ENCODE peak calls at places on chromosomes 11 and 22, in eight cellular contexts. X is IMR-90, M is spleen, B is ovary, I is heart left ventricle, A is sigmoid colon, G is testis, E is psoas muscle. R is an unnamed sample. For H3K9me3, the result is how much of the 10 kb centered on the place peaks cover.

GRCh38 chr22:45179276-45180049 is 15.7 kb downstream of the NUP50 start:
- DNase-seq in X (no peak), M (no peak), B (no peak), I (no peak), A (no peak), G (no peak), E (no peak), R (no peak)

GRCh38 chr22:20268350-20269012 is 363 bp upstream of the RTN4R start:
- DNase-seq in X (peak), M (peak), B (peak), I (peak), A (no peak), G (peak), E (peak), R (peak)

GRCh38 chr11:87535513-87535912 is 497.8 kb downstream of the TMEM135 start:
- DNase-seq in X (no peak), M (no peak), B (no peak), I (no peak), A (no peak), G (no peak), E (no peak), R (no peak)

GRCh38 chr11:69138265-69138664 is 17.5 kb upstream of the SMIM38 start:
- DNase-seq in X (peak), M (peak), B (no peak), I (no peak), A (no peak), G (no peak), E (no peak), R (no peak)

GRCh38 chr11:130390071-130390758 is 38.2 kb downstream of the ADAMTS8 start:
- DNase-seq in X (peak), M (no peak), B (no peak), I (no peak), A (no peak), G (peak), E (no peak), R (peak)

GRCh38 chr11:46918087-46918751 is at the start of gene LRP4:
- DNase-seq in X (no peak), M (peak), B (peak), I (peak), A (peak), G (no peak), E (peak), R (peak)

GRCh38 chr11:120132645-120133185 is 5.2 kb downstream of the TRIM29 start:
- DNase-seq in X (no peak), M (no peak), B (no peak), I (no peak), A (no peak), G (no peak), E (no peak), R (peak)

GRCh38 chr11:118908931-118909618 is 16.7 kb downstream of the BCL9L start:
- DNase-seq in X (peak), M (peak), B (peak), I (peak), A (peak), G (peak), E (peak), R (peak)

GRCh38 chr11:43802509-43802908 is 78.1 kb upstream of the ALKBH3 start:
- DNase-seq in X (peak), M (no peak), B (no peak), I (no peak), A (no peak), G (no peak), E (no peak), R (no peak)

GRCh38 chr22:22558071-22558971 is 744 bp downstream of the PRAME start:
- DNase-seq in X (no peak), M (no peak), B (no peak), I (no peak), A (no peak), G (peak), E (no peak), R (no peak)

GRCh38 chr11:28606930-28607329 is 498.7 kb downstream of the METTL15 start:
- DNase-seq in X (no peak), M (no peak), B (no peak), I (no peak), A (no peak), G (no peak), E (no peak), R (peak)

GRCh38 chr11:20022363-20023081 is 137.8 kb downstream of the DBX1 start:
- DNase-seq in X (peak), M (no peak), B (peak), I (no peak), A (no peak), G (no peak), E (no peak), R (no peak)

GRCh38 chr22:36453266-36453607 is 28.2 kb downstream of the TXN2 start:
- DNase-seq in X (no peak), M (no peak), B (no peak), I (no peak), A (no peak), G (no peak), E (no peak), R (no peak)

GRCh38 chr11:15568440-15568839 is 453.7 kb downstream of the INSC start:
- DNase-seq in X (no peak), M (no peak), B (no peak), I (no peak), A (no peak), G (no peak), E (no peak), R (no peak)

GRCh38 chr11:29024386-29024785 is 916.2 kb downstream of the METTL15 start:
- DNase-seq in X (peak), M (no peak), B (no peak), I (no peak), A (no peak), G (no peak), E (no peak), R (no peak)

GRCh38 chr11:116348226-116348625 is 424.6 kb downstream of the BUD13 start:
- DNase-seq in X (no peak), M (no peak), B (no peak), I (no peak), A (no peak), G (no peak), E (no peak), R (peak)

GRCh38 chr11:102322560-102322959 is 5.3 kb downstream of the BIRC3 start:
- DNase-seq in X (no peak), M (no peak), B (no peak), I (no peak), A (no peak), G (no peak), E (no peak), R (no peak)

GRCh38 chr11:98940913-98941312 is 79.8 kb upstream of the CNTN5 start:
- DNase-seq in X (no peak), M (no peak), B (no peak), I (no peak), A (no peak), G (no peak), E (no peak), R (no peak)

GRCh38 chr11:72727521-72727920 is 24.7 kb downstream of the ARAP1 start:
- DNase-seq in X (no peak), M (no peak), B (no peak), I (no peak), A (no peak), G (no peak), E (peak), R (no peak)

GRCh38 chr22:50737728-50738648 is at the start of gene ACR:
- DNase-seq in X (no peak), M (peak), B (no peak), I (no peak), A (no peak), G (peak), E (peak), R (no peak)

GRCh38 chr11:7448126-7448525 is 37.2 kb upstream of the OLFML1 start:
- DNase-seq in X (no peak), M (no peak), B (no peak), I (no peak), A (no peak), G (no peak), E (no peak), R (no peak)

GRCh38 chr11:127711748-127712147 is 711.2 kb upstream of the KIRREL3 start:
- DNase-seq in X (no peak), M (no peak), B (no peak), I (no peak), A (no peak), G (no peak), E (no peak), R (no peak)
- H3K9me3 ChIP-seq in X (under half), M (under half), B (under half), I (under half), A (under half), G (under half), E (under half), R (under half)

GRCh38 chr11:27317751-27318150 is 45.3 kb downstream of the CCDC34 start:
- DNase-seq in X (peak), M (no peak), B (no peak), I (no peak), A (no peak), G (no peak), E (no peak), R (no peak)
- H3K27ac ChIP-seq in X (no peak), M (no peak), B (no peak), I (no peak), A (no peak), G (no peak), E (no peak), R (no peak)

GRCh38 chr22:47206185-47206584 is 443.7 kb downstream of the TBC1D22A start:
- DNase-seq in X (no peak), M (no peak), B (no peak), I (no peak), A (peak), G (peak), E (no peak), R (no peak)
- H3K9me3 ChIP-seq in X (under half), M (under half), B (under half), I (under half), A (under half), G (under half), E (under half), R (under half)

DNA sequence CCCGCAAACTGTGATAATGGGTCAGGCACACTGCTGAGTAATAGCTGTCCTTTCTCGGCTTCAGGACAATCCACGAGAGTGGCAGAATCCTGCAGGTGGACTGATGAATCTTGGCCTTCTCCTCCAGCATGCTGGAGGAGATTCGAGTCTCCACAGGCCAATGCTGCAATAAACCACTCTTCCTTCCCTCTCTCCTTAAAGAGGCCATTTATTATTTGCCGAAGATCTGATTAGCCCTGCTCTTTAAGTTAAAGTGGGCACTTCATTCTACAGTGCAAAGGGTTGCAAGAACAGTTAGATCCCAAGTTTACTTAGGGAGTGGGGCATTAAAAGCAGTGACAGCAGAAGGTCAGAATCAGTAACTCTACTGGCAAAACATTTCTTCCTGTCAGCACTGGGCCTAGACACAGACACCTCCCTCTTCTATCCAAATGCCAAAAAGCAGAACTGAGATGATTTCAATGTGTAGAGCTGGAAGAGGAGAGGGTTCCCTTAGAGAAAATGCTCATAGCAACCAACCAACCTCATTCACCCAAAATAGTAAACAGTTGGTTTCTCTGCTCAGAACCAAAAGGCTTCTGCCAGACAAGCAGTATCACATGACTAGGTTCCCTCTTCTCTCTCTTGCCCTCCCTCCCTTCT is 121.7 kb downstream of the SGSM3 start:
- DNase-seq in X (peak), M (no peak), B (no peak), I (no peak), A (no peak), G (no peak), E (no peak), R (no peak)
- H3K27ac ChIP-seq in X (peak), M (peak), B (peak), I (peak), A (peak), G (no peak), E (peak), R (peak)

DNA sequence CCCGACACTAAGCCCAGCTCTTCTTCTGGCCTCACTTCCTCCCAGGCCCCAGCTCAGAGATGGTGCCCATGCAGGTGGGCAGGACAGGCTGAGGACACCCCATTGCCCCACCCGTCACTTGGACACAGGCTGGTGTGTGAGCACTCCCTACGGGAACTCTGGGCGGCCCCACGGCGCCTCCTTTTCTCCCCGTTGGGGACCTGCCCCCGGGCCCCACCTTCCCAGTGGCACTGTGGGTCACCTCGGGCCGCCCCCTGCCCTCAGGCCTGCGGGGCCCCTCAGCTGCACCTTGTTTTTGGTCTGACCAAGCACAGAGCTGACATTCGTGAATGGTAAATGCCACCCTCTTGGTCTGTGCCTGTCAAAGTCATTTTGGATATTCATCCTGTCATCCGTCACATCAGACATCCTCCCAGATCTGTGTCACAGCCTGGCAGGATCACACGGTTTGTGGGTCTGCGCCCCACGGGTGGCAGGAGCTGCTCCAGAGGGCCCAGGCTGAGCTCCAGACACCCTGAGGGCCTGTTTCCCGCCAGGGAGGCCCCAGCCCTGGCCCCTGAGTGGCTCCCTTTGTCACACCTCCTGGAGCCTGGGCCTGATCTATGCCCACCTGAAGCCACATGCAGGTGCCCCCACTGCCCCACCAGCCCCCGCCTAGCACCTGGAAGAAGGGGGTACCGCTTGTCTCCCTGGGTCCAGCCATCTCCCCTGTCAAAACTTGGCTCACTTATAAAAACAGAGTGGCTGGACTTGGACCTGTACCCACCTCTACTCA is 1188.5 kb downstream of the BRD1 start:
- DNase-seq in X (no peak), M (no peak), B (no peak), I (no peak), A (no peak), G (no peak), E (no peak), R (no peak)
- H3K9me3 ChIP-seq in X (half or more), M (under half), B (under half), I (under half), A (under half), G (under half), E (under half), R (under half)

DNA sequence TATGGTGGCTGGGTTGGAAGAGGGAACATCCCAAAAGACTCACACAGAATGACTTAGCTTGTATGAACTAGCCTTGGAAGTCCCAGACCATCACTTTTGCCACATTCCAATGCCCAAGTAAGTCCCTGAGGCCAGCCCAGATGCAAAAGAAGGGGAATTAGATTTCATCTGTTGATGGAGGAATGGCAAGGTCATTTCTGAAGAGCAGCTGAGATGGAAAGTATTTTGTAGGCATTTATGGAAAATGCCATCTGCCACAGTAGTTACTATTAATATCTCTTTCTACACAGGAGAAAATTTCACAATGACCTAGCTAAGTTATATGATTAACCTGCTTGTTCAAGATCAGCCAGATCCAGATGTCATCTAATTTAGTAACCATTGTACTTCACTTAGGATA is 58.8 kb downstream of the ENDOD1 start:
- DNase-seq in X (no peak), M (no peak), B (no peak), I (no peak), A (no peak), G (no peak), E (no peak), R (no peak)
- H3K27ac ChIP-seq in X (no peak), M (peak), B (no peak), I (no peak), A (peak), G (no peak), E (peak), R (no peak)

GRCh38 chr11:55658608-55659007 is 3.4 kb upstream of the OR4C6 start:
- DNase-seq in X (no peak), M (no peak), B (no peak), I (no peak), A (no peak), G (no peak), E (no peak), R (no peak)
- H3K9me3 ChIP-seq in X (under half), M (under half), B (under half), I (under half), A (under half), G (under half), E (under half), R (under half)

GRCh38 chr22:39256979-39257378 is 12.2 kb upstream of the PDGFB start:
- DNase-seq in X (no peak), M (no peak), B (no peak), I (no peak), A (no peak), G (no peak), E (no peak), R (no peak)

GRCh38 chr22:39254122-39254521 is 9.3 kb upstream of the PDGFB start:
- DNase-seq in X (no peak), M (no peak), B (no peak), I (no peak), A (no peak), G (no peak), E (peak), R (no peak)

GRCh38 chr22:39254789-39255298 is 10.1 kb upstream of the PDGFB start:
- DNase-seq in X (peak), M (no peak), B (no peak), I (peak), A (no peak), G (no peak), E (peak), R (peak)

GRCh38 chr22:39256186-39256552 is 11.4 kb upstream of the PDGFB start:
- DNase-seq in X (no peak), M (no peak), B (no peak), I (no peak), A (no peak), G (no peak), E (peak), R (no peak)

GRCh38 chr22:39255449-39256185 is 10.8 kb upstream of the PDGFB start:
- DNase-seq in X (no peak), M (no peak), B (no peak), I (no peak), A (no peak), G (no peak), E (peak), R (no peak)
- H3K27ac ChIP-seq in X (peak), M (peak), B (peak), I (peak), A (peak), G (no peak), E (peak), R (peak)

R was measured in aorta.